ENCODE peak calls at places on chromosomes 4 and X, in nine cellular contexts. One of them, this sample, is unnamed. For H3K9me3, the result is how much of the 10 kb centered on the place peaks cover.

GRCh38 chr4:6423575-6423974 is 48.8 kb downstream of the PPP2R2C start:
- DNase-seq in A549: no peak
- DNase-seq in heart left ventricle: no peak
- DNase-seq in lower lobe of right lung: no peak
- DNase-seq in cardiac muscle cell: no peak
- DNase-seq in transverse colon: no peak
- DNase-seq in NT2/D1: no peak
- DNase-seq in endothelial cell of umbilical vein: no peak
- DNase-seq in spleen: no peak
- DNase-seq in this sample: no peak

GRCh38 chrX:132412208-132412607 is 76.6 kb downstream of the MBNL3 start:
- DNase-seq in cardiac muscle cell: no peak
- DNase-seq in spleen: no peak
- DNase-seq in heart left ventricle: no peak
- DNase-seq in endothelial cell of umbilical vein: no peak
- DNase-seq in NT2/D1: peak
- DNase-seq in A549: no peak
- DNase-seq in transverse colon: no peak
- DNase-seq in lower lobe of right lung: no peak
- DNase-seq in this sample: no peak

GRCh38 chrX:10744011-10744410 is 123.6 kb upstream of the MID1 start:
- DNase-seq in heart left ventricle: no peak
- DNase-seq in NT2/D1: no peak
- DNase-seq in endothelial cell of umbilical vein: no peak
- DNase-seq in spleen: no peak
- DNase-seq in A549: no peak
- DNase-seq in transverse colon: no peak
- DNase-seq in cardiac muscle cell: no peak
- DNase-seq in lower lobe of right lung: no peak
- DNase-seq in this sample: no peak

GRCh38 chr4:125434136-125434535 is 119.4 kb downstream of the FAT4 start:
- DNase-seq in heart left ventricle: no peak
- DNase-seq in cardiac muscle cell: no peak
- DNase-seq in spleen: no peak
- DNase-seq in A549: no peak
- DNase-seq in NT2/D1: no peak
- DNase-seq in lower lobe of right lung: no peak
- DNase-seq in endothelial cell of umbilical vein: no peak
- DNase-seq in transverse colon: no peak
- DNase-seq in this sample: no peak

GRCh38 chr4:89773793-89774192 is 63.2 kb downstream of the SNCA start:
- DNase-seq in transverse colon: no peak
- DNase-seq in heart left ventricle: no peak
- DNase-seq in A549: no peak
- DNase-seq in endothelial cell of umbilical vein: no peak
- DNase-seq in cardiac muscle cell: no peak
- DNase-seq in NT2/D1: no peak
- DNase-seq in lower lobe of right lung: no peak
- DNase-seq in spleen: no peak
- DNase-seq in this sample: no peak

GRCh38 chr4:15149842-15150592 is 147.7 kb downstream of the CPEB2 start:
- DNase-seq in heart left ventricle: peak
- DNase-seq in transverse colon: peak
- DNase-seq in lower lobe of right lung: peak
- DNase-seq in NT2/D1: no peak
- DNase-seq in A549: peak
- DNase-seq in endothelial cell of umbilical vein: peak
- DNase-seq in cardiac muscle cell: peak
- DNase-seq in spleen: peak
- DNase-seq in this sample: peak

GRCh38 chr4:58225460-58225859 is 1115.3 kb upstream of the IGFBP7 start:
- DNase-seq in A549: no peak
- DNase-seq in heart left ventricle: no peak
- DNase-seq in lower lobe of right lung: no peak
- DNase-seq in endothelial cell of umbilical vein: no peak
- DNase-seq in NT2/D1: no peak
- DNase-seq in spleen: no peak
- DNase-seq in cardiac muscle cell: no peak
- DNase-seq in transverse colon: no peak
- DNase-seq in this sample: no peak

GRCh38 chr4:16109256-16109655 is 25.4 kb upstream of the PROM1 start:
- DNase-seq in heart left ventricle: no peak
- DNase-seq in lower lobe of right lung: no peak
- DNase-seq in A549: no peak
- DNase-seq in spleen: no peak
- DNase-seq in endothelial cell of umbilical vein: no peak
- DNase-seq in cardiac muscle cell: no peak
- DNase-seq in transverse colon: no peak
- DNase-seq in NT2/D1: no peak
- DNase-seq in this sample: no peak

GRCh38 chrX:120874678-120875557 is 748 bp downstream of the CT47B1 start:
- DNase-seq in endothelial cell of umbilical vein: no peak
- DNase-seq in heart left ventricle: peak
- DNase-seq in NT2/D1: no peak
- DNase-seq in transverse colon: no peak
- DNase-seq in A549: no peak
- DNase-seq in lower lobe of right lung: no peak
- DNase-seq in spleen: no peak
- DNase-seq in cardiac muscle cell: no peak
- DNase-seq in this sample: no peak

GRCh38 chrX:44071847-44072545 is 98.8 kb upstream of the NDP start:
- DNase-seq in A549: peak
- DNase-seq in spleen: no peak
- DNase-seq in endothelial cell of umbilical vein: no peak
- DNase-seq in lower lobe of right lung: no peak
- DNase-seq in cardiac muscle cell: no peak
- DNase-seq in transverse colon: no peak
- DNase-seq in heart left ventricle: no peak
- DNase-seq in NT2/D1: no peak
- DNase-seq in this sample: no peak

GRCh38 chr4:145716200-145716599 is 36.3 kb downstream of the C4orf51 start:
- DNase-seq in A549: no peak
- DNase-seq in heart left ventricle: no peak
- DNase-seq in NT2/D1: no peak
- DNase-seq in cardiac muscle cell: no peak
- DNase-seq in transverse colon: no peak
- DNase-seq in spleen: no peak
- DNase-seq in endothelial cell of umbilical vein: no peak
- DNase-seq in lower lobe of right lung: no peak
- DNase-seq in this sample: no peak

GRCh38 chr4:39569209-39569608 is 42.0 kb upstream of the UGDH start:
- DNase-seq in NT2/D1: no peak
- DNase-seq in endothelial cell of umbilical vein: no peak
- DNase-seq in lower lobe of right lung: no peak
- DNase-seq in heart left ventricle: no peak
- DNase-seq in transverse colon: no peak
- DNase-seq in A549: no peak
- DNase-seq in cardiac muscle cell: no peak
- DNase-seq in spleen: no peak
- DNase-seq in this sample: no peak

GRCh38 chr4:153521995-153522799 is 56.0 kb downstream of the TMEM131L start:
- DNase-seq in cardiac muscle cell: no peak
- DNase-seq in spleen: no peak
- DNase-seq in A549: no peak
- DNase-seq in transverse colon: no peak
- DNase-seq in NT2/D1: no peak
- DNase-seq in lower lobe of right lung: no peak
- DNase-seq in heart left ventricle: no peak
- DNase-seq in endothelial cell of umbilical vein: no peak
- DNase-seq in this sample: no peak

GRCh38 chrX:41265615-41266014 is 68.3 kb upstream of the DDX3X start:
- DNase-seq in transverse colon: peak
- DNase-seq in cardiac muscle cell: no peak
- DNase-seq in spleen: no peak
- DNase-seq in heart left ventricle: no peak
- DNase-seq in lower lobe of right lung: no peak
- DNase-seq in NT2/D1: no peak
- DNase-seq in A549: peak
- DNase-seq in endothelial cell of umbilical vein: no peak
- DNase-seq in this sample: peak

GRCh38 chr4:146981651-146982050 is 36.0 kb upstream of the TTC29 start:
- DNase-seq in lower lobe of right lung: no peak
- DNase-seq in NT2/D1: no peak
- DNase-seq in transverse colon: no peak
- DNase-seq in heart left ventricle: no peak
- DNase-seq in cardiac muscle cell: peak
- DNase-seq in endothelial cell of umbilical vein: no peak
- DNase-seq in spleen: no peak
- DNase-seq in A549: no peak
- DNase-seq in this sample: no peak

GRCh38 chr4:88171206-88171605 is 12.8 kb upstream of the ABCG2 start:
- DNase-seq in lower lobe of right lung: no peak
- DNase-seq in transverse colon: no peak
- DNase-seq in heart left ventricle: no peak
- DNase-seq in spleen: no peak
- DNase-seq in A549: no peak
- DNase-seq in endothelial cell of umbilical vein: no peak
- DNase-seq in cardiac muscle cell: no peak
- DNase-seq in NT2/D1: no peak
- DNase-seq in this sample: no peak

GRCh38 chrX:47174846-47175587 is 18.6 kb upstream of the UBA1 start:
- DNase-seq in NT2/D1: no peak
- DNase-seq in lower lobe of right lung: no peak
- DNase-seq in endothelial cell of umbilical vein: no peak
- DNase-seq in spleen: peak
- DNase-seq in heart left ventricle: no peak
- DNase-seq in cardiac muscle cell: no peak
- DNase-seq in A549: no peak
- DNase-seq in transverse colon: no peak
- DNase-seq in this sample: no peak

GRCh38 chr4:37673523-37674192 is 12.5 kb downstream of the RELL1 start:
- DNase-seq in endothelial cell of umbilical vein: peak
- DNase-seq in cardiac muscle cell: no peak
- DNase-seq in lower lobe of right lung: no peak
- DNase-seq in NT2/D1: no peak
- DNase-seq in A549: no peak
- DNase-seq in spleen: no peak
- DNase-seq in transverse colon: no peak
- DNase-seq in heart left ventricle: no peak
- DNase-seq in this sample: no peak

DNA sequence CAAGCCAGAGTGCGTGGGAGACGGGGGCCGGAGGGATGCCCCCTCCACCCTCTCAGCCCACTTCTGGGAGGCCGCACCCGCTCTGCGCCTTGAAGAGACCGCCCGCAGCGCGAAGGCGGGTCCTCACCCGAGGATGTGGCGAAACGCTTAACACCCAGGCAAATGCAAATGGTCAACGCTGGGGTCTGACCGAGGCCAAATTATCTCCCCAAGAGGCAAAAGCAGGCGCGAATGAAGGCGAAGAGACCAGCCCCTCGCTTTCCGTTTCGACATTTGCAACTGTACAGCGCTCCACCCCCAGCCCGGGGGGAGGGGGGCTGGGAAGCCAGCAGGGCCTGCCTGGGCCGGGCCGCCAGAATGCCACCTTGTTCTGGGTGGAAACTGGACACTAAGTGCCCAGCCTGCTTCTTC is 137.7 kb upstream of the ZIC3 start:
- DNase-seq in spleen: no peak
- DNase-seq in cardiac muscle cell: peak
- DNase-seq in endothelial cell of umbilical vein: no peak
- DNase-seq in lower lobe of right lung: no peak
- DNase-seq in A549: no peak
- DNase-seq in heart left ventricle: no peak
- DNase-seq in NT2/D1: no peak
- DNase-seq in transverse colon: no peak
- DNase-seq in this sample: no peak
- H3K4me3 ChIP-seq in spleen: no peak
- H3K4me3 ChIP-seq in cardiac muscle cell: peak
- H3K4me3 ChIP-seq in endothelial cell of umbilical vein: no peak
- H3K4me3 ChIP-seq in lower lobe of right lung: peak
- H3K4me3 ChIP-seq in A549: peak
- H3K4me3 ChIP-seq in heart left ventricle: peak
- H3K4me3 ChIP-seq in NT2/D1: peak
- H3K4me3 ChIP-seq in transverse colon: no peak
- H3K4me3 ChIP-seq in this sample: no peak

GRCh38 chrX:136477026-136477425 is 10.7 kb upstream of the BRS3 start:
- DNase-seq in lower lobe of right lung: no peak
- DNase-seq in heart left ventricle: no peak
- DNase-seq in A549: no peak
- DNase-seq in spleen: no peak
- DNase-seq in NT2/D1: no peak
- DNase-seq in cardiac muscle cell: no peak
- DNase-seq in endothelial cell of umbilical vein: no peak
- DNase-seq in transverse colon: no peak
- DNase-seq in this sample: no peak
- H3K9me3 ChIP-seq in lower lobe of right lung: under half
- H3K9me3 ChIP-seq in heart left ventricle: under half
- H3K9me3 ChIP-seq in A549: under half
- H3K9me3 ChIP-seq in spleen: under half
- H3K9me3 ChIP-seq in NT2/D1: under half
- H3K9me3 ChIP-seq in cardiac muscle cell: under half
- H3K9me3 ChIP-seq in endothelial cell of umbilical vein: under half
- H3K9me3 ChIP-seq in transverse colon: under half
- H3K9me3 ChIP-seq in this sample: under half

GRCh38 chr4:54226399-54227260 is 2.5 kb upstream of the PDGFRA start:
- DNase-seq in endothelial cell of umbilical vein: no peak
- DNase-seq in transverse colon: peak
- DNase-seq in cardiac muscle cell: peak
- DNase-seq in lower lobe of right lung: peak
- DNase-seq in spleen: peak
- DNase-seq in NT2/D1: no peak
- DNase-seq in heart left ventricle: peak
- DNase-seq in A549: no peak
- DNase-seq in this sample: peak

GRCh38 chr4:54225671-54226398 is 3.3 kb upstream of the PDGFRA start:
- DNase-seq in spleen: no peak
- DNase-seq in NT2/D1: no peak
- DNase-seq in cardiac muscle cell: peak
- DNase-seq in A549: no peak
- DNase-seq in heart left ventricle: no peak
- DNase-seq in lower lobe of right lung: no peak
- DNase-seq in transverse colon: no peak
- DNase-seq in endothelial cell of umbilical vein: no peak
- DNase-seq in this sample: no peak

GRCh38 chr4:54228064-54228527 is 997 bp upstream of the PDGFRA start:
- DNase-seq in NT2/D1: peak
- DNase-seq in spleen: peak
- DNase-seq in A549: peak
- DNase-seq in cardiac muscle cell: peak
- DNase-seq in heart left ventricle: peak
- DNase-seq in lower lobe of right lung: peak
- DNase-seq in endothelial cell of umbilical vein: no peak
- DNase-seq in transverse colon: peak
- DNase-seq in this sample: peak

GRCh38 chr4:54227261-54228063 is 1.6 kb upstream of the PDGFRA start:
- DNase-seq in spleen: no peak
- DNase-seq in lower lobe of right lung: peak
- DNase-seq in transverse colon: no peak
- DNase-seq in endothelial cell of umbilical vein: peak
- DNase-seq in A549: peak
- DNase-seq in cardiac muscle cell: peak
- DNase-seq in NT2/D1: no peak
- DNase-seq in heart left ventricle: no peak
- DNase-seq in this sample: no peak

GRCh38 chr4:54224960-54225670 is 4.0 kb upstream of the PDGFRA start:
- DNase-seq in endothelial cell of umbilical vein: no peak
- DNase-seq in A549: no peak
- DNase-seq in lower lobe of right lung: no peak
- DNase-seq in NT2/D1: no peak
- DNase-seq in transverse colon: no peak
- DNase-seq in heart left ventricle: no peak
- DNase-seq in cardiac muscle cell: peak
- DNase-seq in spleen: no peak
- DNase-seq in this sample: no peak
- H3K4me3 ChIP-seq in endothelial cell of umbilical vein: no peak
- H3K4me3 ChIP-seq in A549: no peak
- H3K4me3 ChIP-seq in lower lobe of right lung: peak
- H3K4me3 ChIP-seq in NT2/D1: no peak
- H3K4me3 ChIP-seq in transverse colon: no peak
- H3K4me3 ChIP-seq in heart left ventricle: peak
- H3K4me3 ChIP-seq in cardiac muscle cell: peak
- H3K4me3 ChIP-seq in spleen: no peak
- H3K4me3 ChIP-seq in this sample: no peak

GRCh38 chr4:165124488-165124887 is 11.8 kb upstream of the TMEM192 start:
- DNase-seq in A549: peak
- DNase-seq in cardiac muscle cell: no peak
- DNase-seq in lower lobe of right lung: no peak
- DNase-seq in heart left ventricle: no peak
- DNase-seq in transverse colon: no peak
- DNase-seq in spleen: no peak
- DNase-seq in NT2/D1: no peak
- DNase-seq in endothelial cell of umbilical vein: no peak
- DNase-seq in this sample: no peak
- H3K9me3 ChIP-seq in A549: under half
- H3K9me3 ChIP-seq in cardiac muscle cell: under half
- H3K9me3 ChIP-seq in lower lobe of right lung: under half
- H3K9me3 ChIP-seq in heart left ventricle: under half
- H3K9me3 ChIP-seq in transverse colon: under half
- H3K9me3 ChIP-seq in spleen: under half
- H3K9me3 ChIP-seq in NT2/D1: under half
- H3K9me3 ChIP-seq in endothelial cell of umbilical vein: under half
- H3K9me3 ChIP-seq in this sample: under half